ENCODE peak calls at places on chromosomes 4 and X, in eight cellular contexts. P is right cardiac atrium, Z is ELF-1, G is naive B cell, W is fibroblast of the aortic adventitia, Y is H1, B is neural progenitor cell, S is GM04503. N is an unnamed sample.

GRCh38 chr4:72951147-72951546 is 118.4 kb downstream of the COX18 start:
- DNase-seq in B (peak; percentile 2), S (no peak), Y (no peak), W (peak; percentile 19), G (no peak), P (no peak), Z (no peak), N (no peak)

GRCh38 chr4:139007640-139008039 is 7.9 kb upstream of the NOCT start:
- DNase-seq in P (no peak), S (no peak), Y (no peak), Z (no peak), W (no peak), B (no peak), G (no peak), N (no peak)

GRCh38 chr4:119832731-119833233 is 204.2 kb upstream of the PDE5A start:
- DNase-seq in G (no peak), B (no peak), Y (no peak), W (no peak), S (no peak), P (no peak), Z (no peak), N (no peak)

GRCh38 chr4:184255917-184256642 is 38.4 kb upstream of the ENPP6 start:
- DNase-seq in B (no peak), G (no peak), S (no peak), W (no peak), Z (no peak), Y (no peak), P (no peak), N (no peak)

GRCh38 chr4:30801876-30802275 is 81.7 kb downstream of the PCDH7 start:
- DNase-seq in B (no peak), S (no peak), Z (no peak), Y (no peak), P (no peak), W (peak; percentile 61), G (no peak), N (peak; percentile 17)

GRCh38 chrX:153900806-153901752 is 3.4 kb upstream of the AVPR2 start:
- DNase-seq in S (peak; percentile 51), G (peak; percentile 76), W (peak; percentile 75), B (peak; percentile 35), P (peak; percentile 65), Z (peak; percentile 88), Y (no peak), N (peak; percentile 87)

GRCh38 chr4:17817027-17817426 is 6.2 kb downstream of the NCAPG start:
- DNase-seq in B (peak; percentile 45), G (peak; percentile 34), W (peak; percentile 87), S (peak; percentile 53), P (no peak), Z (no peak), Y (no peak), N (peak; percentile 57)

GRCh38 chr4:76856183-76856969 is 41.6 kb downstream of the SOWAHB start:
- DNase-seq in Y (no peak), P (no peak), G (no peak), S (peak; percentile 18), B (no peak), W (peak; percentile 58), Z (no peak), N (peak; percentile 10)

GRCh38 chrX:19549838-19550237 is 34.5 kb upstream of the MAP3K15 start:
- DNase-seq in Y (no peak), S (no peak), Z (no peak), G (no peak), W (no peak), P (no peak), B (no peak), N (no peak)

GRCh38 chrX:10171291-10171690 is 14.5 kb downstream of the CLCN4 start:
- DNase-seq in G (no peak), S (no peak), Y (no peak), Z (no peak), B (no peak), W (no peak), P (no peak), N (no peak)

GRCh38 chrX:129653985-129654651 is 638 bp downstream of the APLN start:
- DNase-seq in G (no peak), B (no peak), S (no peak), W (no peak), Y (no peak), Z (no peak), P (peak; percentile 66), N (peak; percentile 39)

GRCh38 chrX:22134681-22135080 is 102.6 kb downstream of the PHEX start:
- DNase-seq in Z (peak; percentile 80), W (peak; percentile 74), B (no peak), P (no peak), S (no peak), G (no peak), Y (no peak), N (peak; percentile 45)

GRCh38 chr4:98517444-98518021 is 140.9 kb downstream of the TSPAN5 start:
- DNase-seq in B (no peak), Y (no peak), W (peak; percentile 93), G (no peak), S (no peak), Z (no peak), P (no peak), N (no peak)

GRCh38 chr4:173332021-173332487 is 2.1 kb downstream of the HMGB2 start:
- DNase-seq in B (no peak), Z (no peak), P (no peak), W (peak; percentile 41), G (no peak), S (no peak), Y (no peak), N (peak; percentile 10)

GRCh38 chr4:184345573-184345922 is 127.9 kb upstream of the ENPP6 start:
- DNase-seq in Y (no peak), P (peak; percentile 80), W (no peak), S (no peak), G (no peak), Z (no peak), B (no peak), N (peak; percentile 9)

GRCh38 chrX:51461053-51462050 is 35.0 kb downstream of the NUDT11 start:
- DNase-seq in B (peak; percentile 45), G (peak; percentile 31), P (no peak), S (no peak), Z (peak; percentile 74), Y (no peak), W (peak; percentile 63), N (peak; percentile 26)

GRCh38 chrX:96619588-96619987 is 65.1 kb upstream of the DIAPH2 start:
- DNase-seq in G (no peak), Z (no peak), P (no peak), S (no peak), B (no peak), W (peak; percentile 55), Y (no peak), N (no peak)